ENCODE peak calls at places on chromosomes 11 and 22, in ten cellular contexts. K is IMR-90; R is psoas muscle; X is body of pancreas; U is suprapubic skin; G is mesendoderm; I is lower lobe of right lung; J is neural progenitor cell; W is CD4-positive, CD25-positive, alpha-beta regulatory T cell; V is HL-60. B is an unnamed sample. For H3K27me3, the result is how much of the 10 kb centered on the place peaks cover.

GRCh38 chr22:47801541-47802245 is 1039.2 kb downstream of the TBC1D22A start:
- DNase-seq in U (no peak), I (no peak), R (no peak), X (no peak), V (no peak), J (no peak), G (no peak), K (no peak), W (no peak), B (no peak)

GRCh38 chr22:48577014-48577690 is 1250.5 kb downstream of the BRD1 start:
- DNase-seq in U (no peak), R (peak), G (no peak), W (no peak), K (no peak), I (peak), J (peak), V (no peak), X (no peak), B (no peak)

GRCh38 chr11:15805726-15806125 is 550.6 kb downstream of the SOX6 start:
- DNase-seq in V (no peak), W (no peak), J (no peak), X (no peak), U (no peak), G (no peak), I (no peak), K (no peak), R (no peak), B (no peak)

GRCh38 chr22:32617883-32618282 is 143.3 kb downstream of the FBXO7 start:
- DNase-seq in X (no peak), R (no peak), I (no peak), K (no peak), G (no peak), W (no peak), J (no peak), U (no peak), V (no peak), B (no peak)

GRCh38 chr22:37228106-37229011 is 15.7 kb downstream of the RAC2 start:
- DNase-seq in V (no peak), W (peak), X (no peak), J (no peak), I (no peak), R (peak), K (peak), G (no peak), U (no peak), B (no peak)

GRCh38 chr11:22304337-22304961 is 33.7 kb upstream of the SLC17A6 start:
- DNase-seq in K (peak), R (no peak), U (no peak), X (no peak), W (peak), G (peak), V (peak), I (no peak), J (peak), B (no peak)

GRCh38 chr11:5524756-5525155 is 8.3 kb upstream of the UBQLNL start:
- DNase-seq in X (no peak), W (no peak), G (no peak), R (no peak), J (no peak), V (no peak), U (no peak), I (no peak), K (no peak), B (no peak)

GRCh38 chr11:2802389-2803185 is 83.0 kb downstream of the CDKN1C start:
- DNase-seq in K (no peak), V (no peak), G (no peak), I (peak), J (no peak), U (peak), X (peak), R (peak), W (no peak), B (peak)

GRCh38 chr22:27461470-27461869 is 340.1 kb downstream of the MN1 start:
- DNase-seq in I (no peak), K (peak), R (no peak), J (peak), V (no peak), X (no peak), W (no peak), U (no peak), G (peak), B (no peak)

GRCh38 chr11:66663741-66664296 is 13.9 kb downstream of the RBM4B start:
- DNase-seq in K (no peak), W (no peak), R (no peak), G (no peak), U (no peak), I (no peak), X (no peak), J (no peak), V (no peak), B (no peak)

GRCh38 chr11:9461068-9461759 is 402 bp downstream of the ZNF143 start:
- DNase-seq in K (peak), V (peak), U (peak), I (peak), R (peak), X (peak), J (peak), G (peak), W (peak), B (peak)

GRCh38 chr11:10331548-10332289 is 26.8 kb downstream of the ADM start:
- DNase-seq in W (no peak), X (no peak), J (no peak), G (no peak), U (no peak), I (no peak), R (no peak), V (no peak), K (no peak), B (no peak)

GRCh38 chr11:88275636-88276035 is 61.9 kb downstream of the CTSC start:
- DNase-seq in V (no peak), I (no peak), R (no peak), U (no peak), W (no peak), J (no peak), K (no peak), X (no peak), G (no peak), B (no peak)

DNA sequence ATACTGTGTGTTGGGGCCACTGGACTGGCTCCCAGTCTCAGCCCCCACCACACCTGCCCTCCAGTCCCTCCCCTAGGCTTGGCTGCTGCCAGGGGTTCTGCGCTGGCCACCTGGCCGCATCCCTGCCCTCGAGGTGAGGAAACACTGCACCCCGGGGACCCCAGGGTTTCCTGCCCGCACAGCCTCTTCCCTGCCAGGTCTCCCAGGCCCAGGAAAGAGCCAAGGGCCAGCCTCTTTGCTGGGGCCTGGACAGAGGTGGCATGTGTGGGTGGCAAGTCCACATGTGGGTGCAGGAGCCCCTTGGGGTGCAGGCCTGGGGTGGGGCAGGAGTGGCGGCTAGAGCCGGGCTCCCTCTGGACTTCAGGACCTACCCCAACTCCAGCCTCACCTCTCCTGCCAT is 2.5 kb downstream of the EPS8L2 start:
- DNase-seq in G (no peak), J (no peak), W (no peak), I (no peak), R (no peak), X (no peak), U (peak), V (no peak), K (no peak), B (no peak)
- H3K4me3 ChIP-seq in G (no peak), J (no peak), W (no peak), I (peak), R (no peak), X (no peak), U (no peak), V (no peak), K (no peak), B (no peak)

GRCh38 chr11:19812710-19813109 is 100.1 kb downstream of the NAV2 start:
- DNase-seq in K (no peak), X (no peak), I (no peak), G (no peak), J (no peak), V (no peak), R (no peak), W (no peak), U (no peak), B (no peak)
- H3K27me3 ChIP-seq in K (under half), X (under half), I (under half), G (under half), J (under half), V (under half), R (under half), W (under half), U (under half), B (under half)

DNA sequence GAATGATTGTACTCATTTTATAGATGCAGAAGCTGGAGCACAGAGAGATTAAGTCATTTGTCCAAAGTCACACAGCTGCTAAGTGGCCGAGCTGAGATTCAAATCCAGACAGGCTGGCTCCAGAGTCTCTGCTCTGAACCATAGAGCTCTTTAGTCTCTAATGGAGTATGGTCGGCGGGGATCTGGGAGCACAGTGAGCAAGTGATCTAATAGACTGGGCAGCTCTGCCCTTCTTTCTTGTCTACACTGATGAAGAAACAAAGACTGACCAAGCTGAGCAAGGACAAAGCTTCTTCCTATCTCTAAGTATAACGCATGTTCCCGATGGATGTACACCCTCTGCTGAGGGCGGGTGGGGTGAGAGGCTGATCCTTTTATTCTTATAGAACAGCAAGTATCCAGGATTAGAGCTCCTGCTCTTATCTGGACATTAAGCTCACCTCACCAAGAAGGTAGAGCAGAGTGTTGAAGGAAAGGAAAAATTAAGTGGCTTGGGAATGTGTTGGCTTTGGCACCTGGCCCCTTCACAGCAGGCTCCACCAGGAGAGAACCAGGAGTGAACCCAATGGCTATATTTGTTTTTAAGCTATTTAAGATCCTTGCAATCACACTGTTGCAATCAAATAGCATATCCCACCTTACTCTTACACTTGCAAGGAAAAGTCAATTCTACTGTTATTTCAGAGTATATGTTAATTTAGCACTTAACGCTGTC is 68.7 kb downstream of the ETS1 start:
- DNase-seq in V (no peak), U (no peak), W (no peak), I (no peak), G (no peak), K (no peak), X (no peak), R (no peak), J (no peak), B (no peak)
- H3K4me3 ChIP-seq in V (no peak), U (peak), W (peak), I (peak), G (no peak), K (peak), X (no peak), R (peak), J (no peak), B (no peak)

GRCh38 chr11:129800655-129801054 is 15.0 kb upstream of the TMEM45B start:
- DNase-seq in U (no peak), R (no peak), W (no peak), I (no peak), V (no peak), X (no peak), J (no peak), K (no peak), G (no peak), B (no peak)

GRCh38 chr11:129798212-129798611 is 17.4 kb upstream of the TMEM45B start:
- DNase-seq in W (no peak), R (no peak), I (no peak), K (no peak), J (no peak), G (no peak), U (no peak), V (no peak), X (no peak), B (no peak)

GRCh38 chr11:129804012-129804411 is 11.6 kb upstream of the TMEM45B start:
- DNase-seq in W (peak), G (no peak), X (no peak), R (no peak), K (no peak), V (no peak), I (no peak), J (no peak), U (no peak), B (no peak)

GRCh38 chr11:129803533-129803932 is 12.1 kb upstream of the TMEM45B start:
- DNase-seq in K (no peak), J (no peak), X (no peak), G (peak), I (no peak), R (no peak), W (no peak), U (no peak), V (no peak), B (no peak)
- H3K27me3 ChIP-seq in K (under half), J (under half), X (under half), G (under half), I (under half), R (under half), W (under half), U (under half), V (under half), B (under half)

GRCh38 chr11:119709171-119709570 is 19.8 kb downstream of the NECTIN1 start:
- DNase-seq in G (no peak), J (no peak), U (no peak), X (no peak), V (no peak), W (no peak), R (no peak), K (no peak), I (no peak), B (no peak)
- H3K4me3 ChIP-seq in G (no peak), J (no peak), U (no peak), X (no peak), V (no peak), W (no peak), R (no peak), K (no peak), I (no peak), B (peak)

DNA sequence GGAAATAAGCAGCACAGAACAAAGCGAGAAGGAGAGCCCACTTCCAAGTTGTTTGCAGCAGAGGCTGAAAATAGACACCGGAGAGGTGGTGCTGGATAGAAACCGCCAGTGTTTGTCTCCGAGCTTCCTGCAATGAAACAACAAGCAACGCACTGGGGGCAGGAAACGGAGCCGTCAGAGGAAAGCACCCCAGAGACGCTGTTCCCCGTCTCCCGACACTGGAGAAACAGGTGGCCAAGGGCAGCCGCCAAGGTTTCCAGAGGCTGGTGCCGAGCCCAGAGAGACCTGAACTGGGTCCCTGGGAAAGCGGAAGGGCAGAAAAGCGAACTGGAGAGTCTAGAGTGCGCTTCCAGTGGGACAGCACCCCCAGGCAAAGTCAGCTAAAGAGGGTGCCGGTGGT is 406.6 kb downstream of the SHANK2 start:
- DNase-seq in K (no peak), X (no peak), R (no peak), U (no peak), G (no peak), J (no peak), I (no peak), V (no peak), W (no peak), B (no peak)
- H3K27me3 ChIP-seq in K (under half), X (under half), R (under half), U (under half), G (under half), J (under half), I (under half), V (under half), W (under half), B (under half)

B was measured in dorsolateral prefrontal cortex.